ENCODE peak calls at places on chromosomes 2 and 18, in four cellular contexts. Z is stomach, Q is ovary, M is GM12878. I is an unnamed sample.

GRCh38 chr18:2431836-2432235 is 139.5 kb downstream of the METTL4 start:
- DNase-seq in Z (no peak), Q (no peak), M (no peak), I (no peak)

GRCh38 chr18:27004056-27004829 is 138.7 kb upstream of the AQP4 start:
- DNase-seq in Z (no peak), Q (no peak), M (no peak), I (no peak)

GRCh38 chr18:34957119-34957863 is 83.9 kb upstream of the MAPRE2 start:
- DNase-seq in Z (no peak), Q (no peak), M (no peak), I (no peak)

GRCh38 chr2:70087703-70088507 is 628 bp downstream of the PCBP1 start:
- DNase-seq in Z (peak), Q (peak), M (no peak), I (peak)

GRCh38 chr2:195818521-195818920 is 161.5 kb downstream of the SLC39A10 start:
- DNase-seq in Z (no peak), Q (no peak), M (no peak), I (no peak)

GRCh38 chr18:76466410-76466991 is 28.5 kb downstream of the ZNF516 start:
- DNase-seq in Z (no peak), Q (no peak), M (no peak), I (no peak)

GRCh38 chr2:215188078-215188477 is 49.7 kb upstream of the ABCA12 start:
- DNase-seq in Z (no peak), Q (no peak), M (no peak), I (no peak)

GRCh38 chr2:109419960-109420370 is 193.8 kb downstream of the SEPTIN10 start:
- DNase-seq in Z (no peak), Q (no peak), M (no peak), I (no peak)

GRCh38 chr2:80020061-80020460 is 284.5 kb downstream of the LRRTM1 start:
- DNase-seq in Z (no peak), Q (no peak), M (no peak), I (no peak)

GRCh38 chr2:109062558-109063325 is 66.3 kb upstream of the SH3RF3 start:
- DNase-seq in Z (no peak), Q (no peak), M (no peak), I (no peak)

GRCh38 chr18:28411806-28412205 is 234.9 kb upstream of the CDH2 start:
- DNase-seq in Z (no peak), Q (no peak), M (no peak), I (no peak)

GRCh38 chr2:32061973-32062861 is 1.1 kb upstream of the SPAST start:
- DNase-seq in Z (peak), Q (peak), M (no peak), I (no peak)

GRCh38 chr2:217851191-217852020 is 151.4 kb downstream of the TNS1 start:
- DNase-seq in Z (no peak), Q (peak), M (no peak), I (no peak)

GRCh38 chr18:48638451-48638850 is 99.6 kb downstream of the CTIF start:
- DNase-seq in Z (no peak), Q (no peak), M (no peak), I (no peak)

GRCh38 chr2:133200684-133201421 is 367.4 kb downstream of the NCKAP5 start:
- DNase-seq in Z (no peak), Q (no peak), M (no peak), I (no peak)

GRCh38 chr18:45059695-45060094 is 379.0 kb downstream of the SETBP1 start:
- DNase-seq in Z (no peak), Q (no peak), M (no peak), I (no peak)

GRCh38 chr2:50658883-50659282 is 373.0 kb downstream of the NRXN1 start:
- DNase-seq in Z (no peak), Q (no peak), M (no peak), I (no peak)

GRCh38 chr2:127961729-127962128 is 66.1 kb downstream of the SAP130 start:
- DNase-seq in Z (no peak), Q (no peak), M (no peak), I (no peak)

GRCh38 chr2:2269426-2269825 is 61.6 kb downstream of the MYT1L start:
- DNase-seq in Z (no peak), Q (no peak), M (no peak), I (no peak)

GRCh38 chr18:8260319-8260718 is 348.9 kb upstream of the RAB12 start:
- DNase-seq in Z (no peak), Q (no peak), M (no peak), I (no peak)

GRCh38 chr18:8207996-8208395 is 401.2 kb upstream of the RAB12 start:
- DNase-seq in Z (no peak), Q (no peak), M (no peak), I (no peak)

GRCh38 chr2:64644240-64645013 is 9.3 kb downstream of the SERTAD2 start:
- DNase-seq in Z (peak), Q (peak), M (no peak), I (peak)

GRCh38 chr18:52667388-52667787 is 327.4 kb downstream of the DCC start:
- DNase-seq in Z (no peak), Q (no peak), M (no peak), I (no peak)

GRCh38 chr2:75547345-75548035 is 13.2 kb downstream of the EVA1A start:
- DNase-seq in Z (no peak), Q (no peak), M (no peak), I (no peak)

GRCh38 chr2:27501042-27501441 is 4.4 kb downstream of the GCKR start:
- DNase-seq in Z (peak), Q (no peak), M (no peak), I (no peak)

GRCh38 chr2:134513468-134513810 is 205.4 kb downstream of the TMEM163 start:
- DNase-seq in Z (no peak), Q (no peak), M (no peak), I (no peak)

GRCh38 chr2:70258532-70258875 is 567 bp downstream of the PCYOX1 start:
- DNase-seq in Z (peak), Q (peak), M (no peak), I (peak)

GRCh38 chr2:12455626-12456025 is 261.1 kb upstream of the TRIB2 start:
- DNase-seq in Z (no peak), Q (no peak), M (no peak), I (no peak)

GRCh38 chr2:8121826-8122505 is 559.9 kb upstream of the ID2 start:
- DNase-seq in Z (no peak), Q (no peak), M (no peak), I (no peak)

GRCh38 chr18:28735731-28736130 is 558.8 kb upstream of the CDH2 start:
- DNase-seq in Z (no peak), Q (no peak), M (no peak), I (no peak)

DNA sequence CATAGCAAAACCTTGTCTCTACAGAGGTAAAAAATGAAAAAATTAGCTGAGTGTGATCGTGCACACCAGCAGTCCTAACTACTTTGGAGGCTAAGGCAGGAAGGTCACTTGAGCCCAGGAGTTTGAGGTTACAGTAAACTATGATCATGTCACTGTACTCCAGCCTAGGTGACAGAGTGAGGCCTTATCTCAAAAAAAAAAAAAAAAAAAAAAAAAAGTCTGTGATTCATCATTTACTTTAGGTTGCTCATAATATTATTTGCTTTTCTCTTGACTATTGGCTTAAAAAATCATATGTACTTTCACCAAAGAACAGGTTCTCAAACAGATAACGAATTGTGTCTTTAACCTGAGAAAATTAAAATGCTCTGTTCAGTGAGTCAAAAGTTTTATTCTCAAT is 129.1 kb downstream of the MYO3B start:
- DNase-seq in Z (no peak), Q (no peak), M (no peak), I (no peak)
- TF ChIP-seq EP300 in Z (no peak), Q (no peak), M (no peak), I (no peak)

DNA sequence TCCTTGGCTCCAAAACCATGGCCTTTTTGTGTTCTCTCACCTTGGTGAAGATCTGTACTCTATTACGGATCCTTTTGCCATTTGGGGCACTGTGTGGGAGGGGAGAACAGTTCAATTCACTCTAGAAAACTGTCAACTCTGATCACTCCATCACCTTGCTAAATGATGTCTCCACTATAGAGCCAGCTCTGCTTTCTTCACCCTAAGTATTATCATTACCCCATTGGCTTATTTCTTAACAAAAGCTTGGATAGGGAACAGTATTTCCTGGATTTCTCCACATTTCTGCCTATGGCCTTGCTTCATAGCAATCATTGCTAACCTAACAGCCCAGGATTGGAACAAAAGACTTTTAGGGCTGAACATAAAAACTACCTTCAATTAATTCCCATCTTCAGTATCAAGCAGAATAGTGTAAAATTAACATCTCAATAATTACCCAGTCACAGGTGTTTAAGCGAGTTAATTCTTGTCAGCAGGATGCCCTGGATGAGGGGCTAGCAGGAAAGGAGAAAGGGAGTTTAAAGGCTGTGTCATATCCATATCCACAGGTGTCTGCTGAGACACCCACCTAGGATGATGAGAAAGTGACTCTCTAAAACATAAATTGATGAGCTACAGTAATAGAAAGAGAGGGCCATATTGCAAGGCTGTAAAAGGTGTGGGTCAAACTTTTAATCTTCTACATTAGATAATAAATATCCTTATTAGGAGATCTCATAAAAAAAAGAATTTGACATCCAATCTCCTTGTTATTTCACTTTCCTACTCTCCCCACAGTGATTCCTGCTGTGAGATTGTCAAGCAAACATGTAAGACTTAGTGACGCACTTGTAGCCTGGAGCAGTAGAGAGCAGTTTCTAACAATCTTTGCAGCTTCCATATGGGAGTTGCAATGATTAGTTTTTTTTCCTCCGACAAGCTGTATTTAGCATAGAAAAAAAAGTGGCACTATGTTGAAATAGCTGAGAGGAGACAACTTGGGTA is 589.5 kb upstream of the NXPH2 start:
- DNase-seq in Z (no peak), Q (no peak), M (no peak), I (no peak)
- TF ChIP-seq EP300 in Z (no peak), Q (no peak), M (no peak), I (no peak)

GRCh38 chr2:219168932-219169331 is 897 bp downstream of the SLC23A3 start:
- DNase-seq in Z (no peak), Q (no peak), M (no peak), I (no peak)

GRCh38 chr2:219169950-219170654 is at the start of gene SLC23A3:
- DNase-seq in Z (no peak), Q (no peak), M (no peak), I (peak)

GRCh38 chr2:219173176-219173575 is 3.3 kb upstream of the SLC23A3 start:
- DNase-seq in Z (no peak), Q (no peak), M (no peak), I (no peak)

GRCh38 chr2:219172231-219173154 is 2.7 kb upstream of the SLC23A3 start:
- DNase-seq in Z (no peak), Q (no peak), M (no peak), I (no peak)

DNA sequence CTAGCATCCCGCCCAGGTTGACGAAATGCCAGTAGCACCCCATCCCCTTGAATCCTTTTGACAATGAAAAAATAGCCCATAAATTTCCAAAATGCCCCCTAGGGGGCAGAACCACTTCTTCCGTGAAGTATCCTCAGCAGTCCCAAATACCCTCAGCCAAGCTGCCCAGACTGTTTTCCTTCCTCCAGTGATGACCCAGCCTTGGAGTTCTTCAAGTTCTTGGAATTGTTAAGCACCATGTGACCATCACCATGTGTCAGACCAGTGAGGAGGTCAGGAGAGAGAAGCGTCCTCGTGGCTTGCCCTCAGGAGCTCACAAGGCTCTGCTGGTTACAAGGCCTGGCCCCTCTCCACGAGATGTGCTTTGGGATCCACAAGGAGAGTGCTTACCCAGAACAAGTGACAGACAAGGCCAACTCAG is 1.4 kb upstream of the SLC23A3 start:
- DNase-seq in Z (no peak), Q (peak), M (no peak), I (no peak)
- TF ChIP-seq EP300 in Z (no peak), Q (no peak), M (no peak), I (no peak)

GRCh38 chr2:21305581-21305980 is 181.8 kb downstream of the TDRD15 start:
- DNase-seq in Z (no peak), Q (no peak), M (no peak), I (no peak)

GRCh38 chr2:21303876-21304275 is 180.1 kb downstream of the TDRD15 start:
- DNase-seq in Z (no peak), Q (no peak), M (no peak), I (no peak)

GRCh38 chr2:21306235-21306634 is 182.5 kb downstream of the TDRD15 start:
- DNase-seq in Z (no peak), Q (no peak), M (no peak), I (no peak)

GRCh38 chr2:21310493-21310892 is 186.7 kb downstream of the TDRD15 start:
- DNase-seq in Z (no peak), Q (no peak), M (no peak), I (no peak)

DNA sequence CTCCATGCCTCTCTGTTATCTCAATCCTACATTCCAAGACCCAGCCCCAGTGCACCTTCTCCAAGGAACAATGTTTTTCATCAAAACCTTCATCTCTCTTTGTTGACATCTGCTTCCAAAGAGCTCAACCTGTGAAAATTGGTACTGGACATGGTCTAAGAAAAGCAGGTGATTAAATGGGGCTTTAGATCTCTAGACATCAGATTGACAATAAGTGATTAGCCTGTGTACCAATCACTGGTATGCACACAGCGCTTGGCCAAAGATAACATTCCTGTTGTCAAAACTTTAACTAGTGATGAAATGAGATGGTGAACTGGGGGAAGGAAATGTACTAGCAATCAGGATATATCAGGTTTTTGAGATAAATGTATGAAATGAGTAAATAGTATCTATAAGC is 183.3 kb downstream of the TDRD15 start:
- DNase-seq in Z (no peak), Q (no peak), M (no peak), I (no peak)
- TF ChIP-seq EP300 in Z (no peak), Q (no peak), M (no peak), I (no peak)

GRCh38 chr18:58671122-58671940 is at the start of gene MALT1:
- DNase-seq in Z (peak), Q (peak), M (peak), I (peak)
- TF ChIP-seq EP300 in Z (no peak), Q (no peak), M (peak), I (no peak)

GRCh38 chr18:43161528-43161927 is 46.0 kb upstream of the RIT2 start:
- DNase-seq in Z (no peak), Q (no peak), M (no peak), I (no peak)

GRCh38 chr18:43159091-43159490 is 43.6 kb upstream of the RIT2 start:
- DNase-seq in Z (no peak), Q (no peak), M (no peak), I (no peak)

GRCh38 chr18:43158381-43158780 is 42.9 kb upstream of the RIT2 start:
- DNase-seq in Z (no peak), Q (no peak), M (no peak), I (no peak)

DNA sequence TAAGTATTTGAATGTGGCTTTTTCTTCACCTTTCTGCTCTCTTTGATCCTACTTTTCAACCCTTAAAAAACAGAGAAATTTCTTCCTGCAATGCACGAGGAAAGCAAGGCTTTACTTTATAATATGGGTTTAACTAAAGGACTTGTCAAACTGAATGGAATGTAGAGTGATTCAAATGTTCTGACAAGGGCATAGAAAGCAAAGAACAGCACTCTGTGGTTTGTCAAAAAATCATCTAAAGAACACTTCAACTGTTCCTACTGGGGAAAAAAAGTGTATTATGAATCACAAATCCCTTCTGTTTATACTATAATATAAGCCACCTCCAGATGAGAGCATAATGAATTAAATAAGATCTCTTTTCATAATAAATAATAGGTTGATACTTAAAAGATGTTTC is 45.0 kb upstream of the RIT2 start:
- DNase-seq in Z (no peak), Q (no peak), M (no peak), I (no peak)
- TF ChIP-seq EP300 in Z (no peak), Q (no peak), M (no peak), I (no peak)

GRCh38 chr2:157876771-157877108 is 610 bp upstream of the ACVR1 start:
- DNase-seq in Z (no peak), Q (no peak), M (no peak), I (no peak)
- TF ChIP-seq EP300 in Z (no peak), Q (no peak), M (no peak), I (no peak)

GRCh38 chr2:167489307-167489706 is 601.0 kb downstream of the XIRP2 start:
- DNase-seq in Z (no peak), Q (no peak), M (no peak), I (no peak)

GRCh38 chr2:167487728-167488127 is 599.4 kb downstream of the XIRP2 start:
- DNase-seq in Z (no peak), Q (no peak), M (no peak), I (no peak)

GRCh38 chr2:167491788-167492187 is 603.5 kb downstream of the XIRP2 start:
- DNase-seq in Z (no peak), Q (no peak), M (no peak), I (no peak)

GRCh38 chr2:167492486-167492885 is 604.2 kb downstream of the XIRP2 start:
- DNase-seq in Z (no peak), Q (no peak), M (no peak), I (no peak)

GRCh38 chr2:167490394-167490793 is 602.1 kb downstream of the XIRP2 start:
- DNase-seq in Z (no peak), Q (no peak), M (no peak), I (no peak)
- TF ChIP-seq EP300 in Z (no peak), Q (no peak), M (no peak), I (no peak)

I was measured in upper lobe of left lung.